ENCODE peak calls at places on chromosome 7, in seven cellular contexts. A is activated CD4-positive, alpha-beta T cell treated with anti-CD3 and anti-CD28 coated beads for 24 hours; S is kidney tubule cell; V is T-helper 17 cell; I is stimulated activated CD4-positive, alpha-beta T cell treated with anti-CD3 and anti-CD28 coated beads, Interleukin-2, amount 100 ng/mL, for 24 hours; N is BJ; B is memory B cell. C is an unnamed sample.

GRCh38 chr7:120857558-120858298 is at the start of gene TSPAN12:
- DNase-seq in A (peak), S (peak), V (peak), I (peak), N (no peak), B (peak), C (peak)

GRCh38 chr7:68058014-68058413 is 1061.4 kb downstream of the TYW1 start:
- DNase-seq in A (no peak), S (no peak), V (no peak), I (no peak), N (no peak), B (no peak), C (no peak)

GRCh38 chr7:148912758-148913541 is 28.9 kb upstream of the EZH2 start:
- DNase-seq in A (peak), S (no peak), V (no peak), I (peak), N (no peak), B (no peak), C (no peak)

GRCh38 chr7:73429622-73430505 is 3.7 kb upstream of the FZD9 start:
- DNase-seq in A (no peak), S (no peak), V (no peak), I (no peak), N (no peak), B (no peak), C (no peak)

GRCh38 chr7:139623518-139623917 is 100.0 kb downstream of the CLEC2L start:
- DNase-seq in A (no peak), S (no peak), V (no peak), I (peak), N (no peak), B (no peak), C (no peak)

GRCh38 chr7:50632561-50633413 is 67.6 kb upstream of the DDC start:
- DNase-seq in A (peak), S (peak), V (peak), I (peak), N (no peak), B (peak), C (peak)

GRCh38 chr7:130356760-130357611 is 12.4 kb downstream of the CPA5 start:
- DNase-seq in A (no peak), S (peak), V (no peak), I (no peak), N (no peak), B (no peak), C (no peak)

GRCh38 chr7:142808802-142809583 is 38.2 kb downstream of the PRSS2 start:
- DNase-seq in A (peak), S (peak), V (peak), I (peak), N (no peak), B (peak), C (no peak)

GRCh38 chr7:128963327-128963757 is 25.6 kb downstream of the IRF5 start:
- DNase-seq in A (no peak), S (peak), V (no peak), I (no peak), N (peak), B (peak), C (no peak)

GRCh38 chr7:100825760-100826545 is 1.4 kb downstream of the EPHB4 start:
- DNase-seq in A (no peak), S (peak), V (no peak), I (no peak), N (no peak), B (no peak), C (no peak)

GRCh38 chr7:40760997-40761396 is 626.2 kb downstream of the SUGCT start:
- DNase-seq in A (no peak), S (peak), V (no peak), I (no peak), N (no peak), B (no peak), C (no peak)

GRCh38 chr7:5320802-5321396 is 38.2 kb downstream of the SLC29A4 start:
- DNase-seq in A (no peak), S (no peak), V (no peak), I (no peak), N (no peak), B (no peak), C (no peak)

GRCh38 chr7:148702876-148703670 is 4.4 kb downstream of the CUL1 start:
- DNase-seq in A (no peak), S (no peak), V (no peak), I (no peak), N (no peak), B (no peak), C (no peak)

GRCh38 chr7:36408589-36408988 is 18.9 kb downstream of the ANLN start:
- DNase-seq in A (no peak), S (no peak), V (no peak), I (no peak), N (no peak), B (no peak), C (peak)

GRCh38 chr7:151119902-151120301 is 33.6 kb downstream of the AGAP3 start:
- DNase-seq in A (no peak), S (no peak), V (no peak), I (no peak), N (no peak), B (no peak), C (no peak)

GRCh38 chr7:105920766-105921165 is 42.3 kb upstream of the CDHR3 start:
- DNase-seq in A (no peak), S (peak), V (no peak), I (no peak), N (no peak), B (no peak), C (no peak)

GRCh38 chr7:28329616-28330373 is 82.5 kb upstream of the CREB5 start:
- DNase-seq in A (no peak), S (no peak), V (no peak), I (no peak), N (no peak), B (peak), C (no peak)

C was measured in NCI-H1048.